ENCODE peak calls at places on chromosomes 16 and 17, in six cellular contexts. One of them, this sample, is unnamed.

GRCh38 chr16:11053916-11054460 is 109.6 kb downstream of the CLEC16A start:
- DNase-seq in HepG2: no peak
- DNase-seq in GM12878: no peak
- DNase-seq in A549: no peak
- DNase-seq in HL-60: no peak
- DNase-seq in K562: no peak
- DNase-seq in this sample: no peak

GRCh38 chr17:8935194-8935593 is 30.3 kb downstream of the PIK3R5 start:
- DNase-seq in HepG2: no peak
- DNase-seq in GM12878: no peak
- DNase-seq in K562: no peak
- DNase-seq in HL-60: peak; percentile 79
- DNase-seq in A549: peak; percentile 26
- DNase-seq in this sample: peak; percentile 10

GRCh38 chr17:72514888-72515287 is 394.1 kb downstream of the SOX9 start:
- DNase-seq in HL-60: no peak
- DNase-seq in A549: no peak
- DNase-seq in GM12878: no peak
- DNase-seq in HepG2: no peak
- DNase-seq in K562: no peak
- DNase-seq in this sample: no peak

GRCh38 chr17:44223574-44224046 is 4.1 kb upstream of the UBTF start:
- DNase-seq in HL-60: no peak
- DNase-seq in HepG2: no peak
- DNase-seq in K562: no peak
- DNase-seq in GM12878: no peak
- DNase-seq in A549: no peak
- DNase-seq in this sample: no peak

GRCh38 chr17:34615326-34615725 is 35.9 kb downstream of the TMEM132E start:
- DNase-seq in A549: no peak
- DNase-seq in K562: no peak
- DNase-seq in GM12878: no peak
- DNase-seq in HepG2: no peak
- DNase-seq in HL-60: no peak
- DNase-seq in this sample: no peak

GRCh38 chr17:80758793-80759673 is 214.4 kb downstream of the RPTOR start:
- DNase-seq in K562: no peak
- DNase-seq in HL-60: no peak
- DNase-seq in HepG2: peak; percentile 29
- DNase-seq in A549: no peak
- DNase-seq in GM12878: no peak
- DNase-seq in this sample: no peak

GRCh38 chr17:17834974-17835373 is 1.8 kb downstream of the SREBF1 start:
- DNase-seq in HL-60: no peak
- DNase-seq in GM12878: no peak
- DNase-seq in A549: no peak
- DNase-seq in HepG2: no peak
- DNase-seq in K562: no peak
- DNase-seq in this sample: no peak

GRCh38 chr17:29624586-29624985 is 1.9 kb upstream of the CORO6 start:
- DNase-seq in K562: no peak
- DNase-seq in HL-60: no peak
- DNase-seq in A549: no peak
- DNase-seq in HepG2: no peak
- DNase-seq in GM12878: no peak
- DNase-seq in this sample: no peak

GRCh38 chr17:36911007-36911406 is 26.3 kb upstream of the LHX1 start:
- DNase-seq in A549: no peak
- DNase-seq in GM12878: no peak
- DNase-seq in HL-60: no peak
- DNase-seq in HepG2: no peak
- DNase-seq in K562: no peak
- DNase-seq in this sample: no peak
- TF ChIP-seq REST in A549: no peak
- TF ChIP-seq REST in GM12878: no peak
- TF ChIP-seq REST in HL-60: no peak
- TF ChIP-seq REST in HepG2: no peak
- TF ChIP-seq REST in K562: no peak
- TF ChIP-seq REST in this sample: no peak

DNA sequence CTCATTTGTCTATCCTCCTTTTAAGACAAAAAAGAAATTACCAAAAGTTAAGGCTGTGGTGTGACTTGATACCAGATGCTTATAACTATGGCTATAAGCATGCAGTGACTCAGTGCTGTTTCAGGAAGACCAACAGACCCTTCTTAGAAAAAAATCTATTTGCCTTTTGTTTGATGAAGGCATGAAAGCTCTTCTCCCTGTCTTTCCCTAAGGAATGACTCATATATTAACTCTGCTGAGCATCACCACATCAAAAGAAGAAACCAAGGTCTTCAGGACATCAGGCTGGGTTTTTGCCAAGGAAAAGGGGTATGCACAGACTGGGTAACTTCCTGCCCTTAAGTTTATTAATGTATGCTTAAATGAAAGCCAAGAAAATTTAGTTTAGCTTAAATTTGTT is 47.1 kb downstream of the VMP1 start:
- DNase-seq in A549: peak; percentile 99
- DNase-seq in HepG2: peak; percentile 95
- DNase-seq in K562: peak; percentile 17
- DNase-seq in HL-60: no peak
- DNase-seq in GM12878: no peak
- DNase-seq in this sample: no peak
- TF ChIP-seq REST in A549: no peak
- TF ChIP-seq REST in HepG2: peak; percentile 49
- TF ChIP-seq REST in K562: no peak
- TF ChIP-seq REST in HL-60: no peak
- TF ChIP-seq REST in GM12878: no peak
- TF ChIP-seq REST in this sample: no peak

GRCh38 chr17:66941249-66941648 is 23.3 kb upstream of the CACNG4 start:
- DNase-seq in GM12878: no peak
- DNase-seq in HepG2: no peak
- DNase-seq in K562: no peak
- DNase-seq in HL-60: no peak
- DNase-seq in A549: no peak
- DNase-seq in this sample: no peak

GRCh38 chr17:66941773-66942452 is 22.6 kb upstream of the CACNG4 start:
- DNase-seq in GM12878: no peak
- DNase-seq in A549: no peak
- DNase-seq in K562: no peak
- DNase-seq in HL-60: no peak
- DNase-seq in HepG2: no peak
- DNase-seq in this sample: no peak

GRCh38 chr17:66938656-66939055 is 25.9 kb upstream of the CACNG4 start:
- DNase-seq in GM12878: no peak
- DNase-seq in K562: no peak
- DNase-seq in HepG2: no peak
- DNase-seq in HL-60: no peak
- DNase-seq in A549: no peak
- DNase-seq in this sample: no peak

GRCh38 chr17:66942453-66943264 is 21.8 kb upstream of the CACNG4 start:
- DNase-seq in GM12878: no peak
- DNase-seq in HepG2: no peak
- DNase-seq in A549: no peak
- DNase-seq in HL-60: no peak
- DNase-seq in K562: no peak
- DNase-seq in this sample: no peak

DNA sequence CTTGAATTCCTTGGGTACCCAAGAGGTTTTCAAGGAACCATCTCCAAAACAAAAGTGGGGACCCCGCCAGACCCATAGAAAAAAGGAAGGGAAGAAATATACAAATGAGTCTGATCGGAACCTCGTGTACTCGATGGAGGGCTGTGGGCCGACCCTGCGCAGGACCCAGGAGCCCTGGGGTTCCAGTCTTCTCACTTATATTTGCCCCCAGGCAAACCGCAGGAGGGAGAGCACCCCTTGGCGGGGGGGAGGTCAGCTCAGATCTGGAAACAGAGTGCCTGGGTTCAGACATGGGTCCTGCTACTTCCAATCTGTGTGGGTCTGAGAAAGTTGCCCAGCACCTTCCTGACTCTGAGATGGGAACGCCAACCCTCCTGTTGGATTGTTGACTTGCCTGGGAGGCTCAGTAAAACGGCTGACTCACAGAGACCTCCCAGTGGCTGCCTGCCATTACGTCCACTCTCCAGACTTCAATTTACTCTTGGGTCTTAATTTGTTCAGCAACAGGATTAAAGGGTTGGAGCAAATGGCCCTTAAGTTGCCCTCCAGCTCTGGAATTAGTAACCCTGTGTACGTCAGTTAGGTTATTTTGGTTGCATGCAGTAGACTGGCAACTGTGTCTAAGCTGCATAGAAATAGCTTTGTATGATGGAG is 24.9 kb upstream of the CACNG4 start:
- DNase-seq in K562: no peak
- DNase-seq in HepG2: no peak
- DNase-seq in HL-60: no peak
- DNase-seq in GM12878: no peak
- DNase-seq in A549: no peak
- DNase-seq in this sample: no peak
- TF ChIP-seq REST in K562: no peak
- TF ChIP-seq REST in HepG2: no peak
- TF ChIP-seq REST in HL-60: no peak
- TF ChIP-seq REST in GM12878: no peak
- TF ChIP-seq REST in A549: no peak
- TF ChIP-seq REST in this sample: no peak

DNA sequence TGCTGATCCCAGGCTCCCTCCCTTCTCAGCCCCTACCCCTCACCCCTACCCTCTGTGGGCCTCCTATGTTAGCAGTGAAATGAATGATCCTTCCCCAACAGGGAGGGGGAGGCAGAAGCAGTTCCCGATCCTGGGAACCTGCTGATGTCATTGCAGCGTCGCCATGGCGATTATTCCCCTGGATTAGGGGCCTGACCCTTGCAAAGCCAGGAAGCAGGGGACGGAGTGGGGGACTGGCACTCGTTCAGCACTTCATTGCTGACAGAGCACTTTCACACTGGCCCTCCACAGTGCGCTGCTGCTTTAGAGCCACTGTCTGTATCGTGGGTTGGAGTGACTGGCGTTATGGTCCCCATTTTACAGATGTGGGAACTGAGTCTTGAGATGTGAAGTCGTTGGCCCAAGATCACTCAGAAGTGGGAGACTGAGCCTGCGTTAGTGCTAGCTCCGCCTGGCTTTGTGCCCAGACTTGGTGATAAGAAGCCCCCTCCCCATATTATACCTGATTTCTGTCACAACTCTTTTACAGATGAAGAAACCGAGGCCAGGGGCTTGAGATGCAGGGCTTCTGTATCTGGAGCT is 26.6 kb downstream of the LASP1 start:
- DNase-seq in K562: no peak
- DNase-seq in GM12878: no peak
- DNase-seq in HL-60: no peak
- DNase-seq in A549: no peak
- DNase-seq in HepG2: no peak
- DNase-seq in this sample: peak; percentile 63
- TF ChIP-seq REST in K562: no peak
- TF ChIP-seq REST in GM12878: no peak
- TF ChIP-seq REST in HL-60: no peak
- TF ChIP-seq REST in A549: no peak
- TF ChIP-seq REST in HepG2: no peak
- TF ChIP-seq REST in this sample: no peak

DNA sequence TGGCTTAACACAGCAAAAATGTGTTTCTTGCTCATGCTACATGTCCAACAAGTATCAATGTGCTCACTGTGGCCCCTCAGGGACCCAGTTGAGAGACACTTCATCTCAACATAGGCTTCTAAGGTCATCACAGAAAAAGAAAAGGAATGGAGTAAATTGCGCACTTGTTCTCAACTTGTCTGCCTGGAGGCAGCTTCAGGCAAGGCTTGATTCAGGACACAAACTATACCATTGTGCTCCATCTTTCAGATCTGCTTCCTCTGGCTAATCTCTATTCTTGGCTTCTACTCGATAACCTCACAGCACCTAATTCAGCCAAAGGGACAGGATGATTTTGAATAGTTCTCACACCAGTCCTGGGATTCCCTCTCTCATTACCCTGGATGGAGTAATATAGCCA is 35.6 kb downstream of the HS3ST2 start:
- DNase-seq in HL-60: no peak
- DNase-seq in HepG2: no peak
- DNase-seq in A549: no peak
- DNase-seq in K562: no peak
- DNase-seq in GM12878: no peak
- DNase-seq in this sample: no peak
- TF ChIP-seq REST in HL-60: no peak
- TF ChIP-seq REST in HepG2: no peak
- TF ChIP-seq REST in A549: no peak
- TF ChIP-seq REST in K562: no peak
- TF ChIP-seq REST in GM12878: no peak
- TF ChIP-seq REST in this sample: no peak

GRCh38 chr17:20203761-20204263 is 194.7 kb downstream of the SPECC1 start:
- DNase-seq in K562: no peak
- DNase-seq in A549: no peak
- DNase-seq in HL-60: no peak
- DNase-seq in GM12878: peak; percentile 76
- DNase-seq in HepG2: no peak
- DNase-seq in this sample: no peak
- TF ChIP-seq REST in K562: no peak
- TF ChIP-seq REST in A549: no peak
- TF ChIP-seq REST in HL-60: no peak
- TF ChIP-seq REST in GM12878: no peak
- TF ChIP-seq REST in HepG2: no peak
- TF ChIP-seq REST in this sample: no peak

This sample was measured in GM23338.